ENCODE peak calls at places on chromosomes 11 and 22, in eight cellular contexts. X, U, R, I, L, N, G and V are unnamed samples.

GRCh38 chr11:10381730-10382129 is 73.3 kb upstream of the AMPD3 start:
- DNase-seq in U (no peak), G (no peak), N (no peak), I (no peak), R (no peak), L (no peak), X (no peak), V (no peak)

GRCh38 chr11:9808943-9809342 is 145.1 kb downstream of the SWAP70 start:
- DNase-seq in U (no peak), X (no peak), I (no peak), G (no peak), L (no peak), N (no peak), R (no peak), V (no peak)

GRCh38 chr11:21560466-21560975 is 632.4 kb upstream of the ANO5 start:
- DNase-seq in X (no peak), N (no peak), I (no peak), L (no peak), R (no peak), U (no peak), G (no peak), V (no peak)

GRCh38 chr22:25136953-25137576 is 62.6 kb upstream of the CRYBB3 start:
- DNase-seq in G (no peak), L (no peak), I (no peak), X (no peak), N (no peak), R (no peak), U (no peak), V (no peak)

GRCh38 chr11:102921587-102922220 is 33.8 kb downstream of the MMP13 start:
- DNase-seq in U (no peak), N (no peak), L (no peak), G (no peak), X (no peak), I (no peak), R (no peak), V (no peak)

GRCh38 chr11:128686745-128687177 is 7.1 kb upstream of the FLI1 start:
- DNase-seq in U (peak; percentile 57), L (peak; percentile 61), G (peak; percentile 67), I (peak; percentile 46), R (peak; percentile 92), N (no peak), X (no peak), V (peak; percentile 55)

GRCh38 chr22:49962751-49963646 is 2.4 kb downstream of the PIM3 start:
- DNase-seq in L (no peak), N (no peak), I (no peak), X (peak; percentile 16), G (peak; percentile 59), U (no peak), R (peak; percentile 87), V (no peak)

GRCh38 chr11:18012314-18012905 is 437 bp downstream of the SERGEF start:
- DNase-seq in G (no peak), N (no peak), I (peak; percentile 30), X (peak; percentile 56), R (no peak), U (peak; percentile 15), L (peak; percentile 31), V (no peak)

GRCh38 chr11:17434108-17434507 is 42.5 kb downstream of the ABCC8 start:
- DNase-seq in L (no peak), R (peak; percentile 53), U (no peak), G (no peak), X (no peak), I (no peak), N (no peak), V (no peak)

GRCh38 chr22:27715078-27715477 is 86.5 kb downstream of the MN1 start:
- DNase-seq in X (no peak), L (no peak), U (no peak), I (no peak), G (no peak), N (no peak), R (peak; percentile 37), V (no peak)

GRCh38 chr22:31332886-31333285 is 13.3 kb downstream of the PATZ1 start:
- DNase-seq in L (no peak), U (no peak), G (no peak), N (no peak), R (no peak), I (no peak), X (no peak), V (no peak)

GRCh38 chr11:68448604-68449011 is 11.9 kb upstream of the PPP6R3 start:
- DNase-seq in X (no peak), U (no peak), N (no peak), L (no peak), R (peak; percentile 67), G (peak; percentile 26), I (no peak), V (no peak)

GRCh38 chr22:46974077-46974476 is 211.6 kb downstream of the TBC1D22A start:
- DNase-seq in G (no peak), R (no peak), L (no peak), I (no peak), X (no peak), U (no peak), N (no peak), V (no peak)

GRCh38 chr11:132058211-132058772 is 687.9 kb downstream of the NTM start:
- DNase-seq in N (no peak), U (no peak), I (no peak), G (no peak), L (no peak), X (no peak), R (no peak), V (no peak)

GRCh38 chr11:19903620-19904069 is 191.0 kb downstream of the NAV2 start:
- DNase-seq in R (no peak), X (no peak), I (peak; percentile 47), G (peak; percentile 65), L (peak; percentile 73), N (peak; percentile 64), U (peak; percentile 34), V (peak; percentile 49)

GRCh38 chr22:39183991-39184585 is 31.6 kb upstream of the CBX7 start:
- DNase-seq in G (no peak), I (no peak), R (peak; percentile 55), L (no peak), X (no peak), N (no peak), U (no peak), V (no peak)

GRCh38 chr22:38284042-38284402 is 11.2 kb upstream of the TMEM184B start:
- DNase-seq in G (no peak), U (no peak), N (peak; percentile 88), L (no peak), R (no peak), I (no peak), X (no peak), V (no peak)

GRCh38 chr11:58933661-58934060 is 5.6 kb upstream of the GLYATL1 start:
- DNase-seq in U (no peak), R (no peak), X (no peak), N (no peak), G (no peak), L (no peak), I (no peak), V (no peak)

GRCh38 chr11:94175545-94175944 is 46.9 kb downstream of the PANX1 start:
- DNase-seq in I (no peak), L (no peak), N (peak; percentile 87), G (no peak), R (no peak), U (no peak), X (no peak), V (no peak)

GRCh38 chr22:49807780-49808708 is 19.6 kb downstream of the BRD1 start:
- DNase-seq in X (no peak), R (no peak), U (peak; percentile 55), I (no peak), G (no peak), L (no peak), N (no peak), V (no peak)

GRCh38 chr11:119377961-119378667 is 3.4 kb downstream of the USP2 start:
- DNase-seq in I (no peak), U (no peak), X (no peak), R (no peak), N (no peak), G (no peak), L (no peak), V (no peak)

GRCh38 chr11:27429740-27430451 is 42.7 kb downstream of the LGR4 start:
- DNase-seq in G (no peak), X (no peak), U (no peak), I (no peak), N (no peak), R (no peak), L (no peak), V (no peak)

GRCh38 chr22:48832592-48832991 is 995.1 kb downstream of the BRD1 start:
- DNase-seq in L (no peak), U (peak; percentile 13), N (no peak), G (no peak), X (no peak), R (no peak), I (no peak), V (no peak)

GRCh38 chr11:104259121-104259610 is 95.2 kb upstream of the PDGFD start:
- DNase-seq in I (no peak), L (no peak), R (no peak), U (no peak), N (no peak), G (no peak), X (no peak), V (no peak)
- TF ChIP-seq CTCF in I (no peak), L (no peak), R (no peak), U (no peak), N (no peak), G (no peak), X (no peak), V (no peak)

GRCh38 chr22:44878483-44879300 is 126.3 kb downstream of the ARHGAP8 start:
- DNase-seq in I (no peak), R (peak; percentile 58), N (no peak), U (no peak), X (no peak), L (no peak), G (no peak), V (no peak)
- TF ChIP-seq CTCF in I (no peak), R (no peak), N (no peak), U (no peak), X (no peak), L (no peak), G (no peak), V (no peak)

DNA sequence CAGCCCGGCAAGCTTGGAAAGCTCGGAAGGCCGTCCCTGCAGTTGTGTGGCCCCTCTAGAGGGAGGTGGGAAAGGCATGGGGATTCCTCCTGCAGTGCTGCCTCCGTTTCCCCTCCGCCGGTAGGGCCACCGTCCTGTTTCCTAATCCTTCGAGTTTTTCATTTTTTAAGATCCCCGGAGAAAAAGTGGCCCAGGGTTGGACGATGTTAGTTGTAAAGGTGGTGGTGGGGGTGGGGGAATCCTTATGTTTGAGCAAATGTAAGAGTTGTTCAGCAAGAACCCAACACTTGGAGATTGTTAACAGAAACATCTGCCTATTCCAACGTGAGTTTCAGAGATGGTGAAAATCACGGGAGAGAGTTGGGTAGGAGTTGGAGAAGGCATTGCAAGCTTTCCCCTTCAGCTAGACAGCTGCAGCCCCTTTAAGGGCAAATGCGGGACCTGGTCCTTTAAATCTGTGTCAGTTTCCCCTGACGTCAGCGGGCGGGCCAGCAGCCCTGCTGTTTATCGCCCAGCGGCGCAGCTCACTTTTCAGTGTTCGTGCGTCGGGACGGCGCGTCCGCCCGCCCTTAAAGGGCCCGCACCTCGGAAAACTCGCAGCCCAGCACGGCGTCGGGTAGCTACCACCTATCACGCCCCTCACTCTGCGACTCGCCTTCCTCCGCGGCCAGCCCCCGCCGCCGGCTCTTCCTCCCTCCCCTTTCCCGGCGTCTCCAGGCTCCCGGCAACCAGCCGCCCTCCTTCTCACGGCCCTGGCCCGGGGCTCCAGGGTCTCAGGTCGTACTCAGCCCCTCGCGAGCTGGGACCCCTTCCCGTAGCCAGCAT is at the start of gene SIDT2:
- DNase-seq in X (peak; percentile 91), L (peak; percentile 93), G (peak; percentile 95), U (peak; percentile 90), I (peak; percentile 92), N (peak; percentile 52), R (peak; percentile 99), V (peak; percentile 91)
- TF ChIP-seq CTCF in X (no peak), L (no peak), G (no peak), U (no peak), I (no peak), N (no peak), R (no peak), V (no peak)

GRCh38 chr11:62881579-62882427 is 1.1 kb downstream of the SLC3A2 start:
- DNase-seq in I (peak; percentile 87), X (no peak), N (peak; percentile 91), R (peak; percentile 96), U (peak; percentile 97), L (peak; percentile 91), G (peak; percentile 91), V (peak; percentile 86)
- TF ChIP-seq CTCF in I (no peak), X (no peak), N (no peak), R (no peak), U (no peak), L (no peak), G (no peak), V (no peak)